ENCODE peak calls at places on chromosomes 16 and 17, in seven cellular contexts. P is GM20000; Q is stimulated activated CD4-positive, alpha-beta T cell treated with anti-CD3 and anti-CD28 coated beads, Interleukin-1b, Interleukin-23, amount 100 ng/mL, for 1 hour; L is colonic mucosa; X is activated CD4-positive, CD25-positive, alpha-beta regulatory T cell treated with anti-CD3 and anti-CD28 coated beads, Interleukin-2, amount 50 U/mL, for 16 hours; A is stimulated activated CD8-positive, alpha-beta memory T cell treated with anti-CD3 and anti-CD28 coated beads, Interleukin-7, amount 100 ng/mL, for 1 hour; B is H7. T is an unnamed sample.

GRCh38 chr17:76546556-76547182 is 6.8 kb downstream of the PRCD start:
- DNase-seq in P (no peak), Q (no peak), L (no peak), X (no peak), A (no peak), B (peak; percentile 47), T (no peak)

GRCh38 chr16:73231969-73232554 is 184.1 kb upstream of the ZFHX3 start:
- DNase-seq in P (no peak), Q (no peak), L (no peak), X (no peak), A (no peak), B (no peak), T (no peak)

GRCh38 chr16:10599626-10600025 is 19.2 kb upstream of the EMP2 start:
- DNase-seq in P (peak; percentile 47), Q (no peak), L (no peak), X (no peak), A (no peak), B (no peak), T (peak; percentile 48)

GRCh38 chr17:63960006-63960405 is 12.7 kb downstream of the SCN4A start:
- DNase-seq in P (no peak), Q (no peak), L (no peak), X (no peak), A (no peak), B (no peak), T (no peak)

GRCh38 chr16:30409125-30410060 is 2.0 kb downstream of the ZNF771 start:
- DNase-seq in P (peak; percentile 93), Q (peak; percentile 87), L (peak; percentile 98), X (peak; percentile 87), A (peak; percentile 87), B (peak; percentile 94), T (peak; percentile 88)

GRCh38 chr17:48954300-48954755 is 9.7 kb upstream of the SNF8 start:
- DNase-seq in P (no peak), Q (no peak), L (peak; percentile 42), X (no peak), A (no peak), B (peak; percentile 74), T (no peak)

GRCh38 chr17:64686705-64687104 is 24.6 kb upstream of the SMURF2 start:
- DNase-seq in P (no peak), Q (no peak), L (peak; percentile 37), X (no peak), A (no peak), B (no peak), T (no peak)

GRCh38 chr17:37231882-37232281 is 143.9 kb upstream of the C17orf78 start:
- DNase-seq in P (no peak), Q (no peak), L (no peak), X (no peak), A (no peak), B (no peak), T (no peak)

GRCh38 chr17:7281074-7281952 is at the start of gene SLC2A4:
- DNase-seq in P (peak; percentile 96), Q (peak; percentile 58), L (peak; percentile 98), X (peak; percentile 46), A (peak; percentile 52), B (peak; percentile 100), T (peak; percentile 95)

GRCh38 chr16:1245452-1246005 is 5.0 kb downstream of the TPSAB1 start:
- DNase-seq in P (no peak), Q (no peak), L (no peak), X (no peak), A (no peak), B (peak; percentile 51), T (no peak)

GRCh38 chr17:75232786-75233185 is 27.3 kb downstream of the NUP85 start:
- DNase-seq in P (no peak), Q (no peak), L (no peak), X (no peak), A (no peak), B (no peak), T (no peak)

GRCh38 chr17:32755045-32755805 is 121.7 kb downstream of the MYO1D start:
- DNase-seq in P (peak; percentile 37), Q (no peak), L (no peak), X (no peak), A (no peak), B (peak; percentile 9), T (peak; percentile 57)

GRCh38 chr17:57340160-57340981 is 84.0 kb downstream of the MSI2 start:
- DNase-seq in P (no peak), Q (no peak), L (no peak), X (no peak), A (no peak), B (no peak), T (no peak)

GRCh38 chr17:79812969-79813825 is 16.3 kb upstream of the CBX8 start:
- DNase-seq in P (no peak), Q (no peak), L (no peak), X (no peak), A (no peak), B (peak; percentile 86), T (no peak)

GRCh38 chr16:87207965-87208364 is 109.2 kb downstream of the C16orf95 start:
- DNase-seq in P (no peak), Q (no peak), L (no peak), X (no peak), A (no peak), B (no peak), T (no peak)

GRCh38 chr17:56148333-56148732 is 4.9 kb upstream of the ANKFN1 start:
- DNase-seq in P (no peak), Q (no peak), L (no peak), X (no peak), A (no peak), B (no peak), T (no peak)

GRCh38 chr17:7882068-7882467 is 6.5 kb upstream of the CHD3 start:
- DNase-seq in P (no peak), Q (no peak), L (no peak), X (no peak), A (no peak), B (no peak), T (no peak)

GRCh38 chr17:1267471-1267947 is 2.7 kb upstream of the BHLHA9 start:
- DNase-seq in P (no peak), Q (no peak), L (peak; percentile 29), X (no peak), A (no peak), B (peak; percentile 49), T (no peak)

GRCh38 chr17:65936013-65936412 is 255.9 kb downstream of the CEP112 start:
- DNase-seq in P (no peak), Q (no peak), L (no peak), X (no peak), A (no peak), B (no peak), T (no peak)

GRCh38 chr16:89103156-89103555 is 9.5 kb downstream of the ACSF3 start:
- DNase-seq in P (no peak), Q (no peak), L (peak; percentile 87), X (no peak), A (no peak), B (no peak), T (no peak)

GRCh38 chr17:43212641-43213490 is 1.2 kb downstream of the TMEM106A start:
- DNase-seq in P (peak; percentile 39), Q (no peak), L (peak; percentile 40), X (no peak), A (no peak), B (no peak), T (no peak)

GRCh38 chr17:64505320-64506200 is 529 bp downstream of the DDX5 start:
- DNase-seq in P (peak; percentile 83), Q (peak; percentile 64), L (peak; percentile 92), X (peak; percentile 76), A (peak; percentile 71), B (peak; percentile 80), T (peak; percentile 79)

GRCh38 chr16:27446721-27447120 is 44.7 kb downstream of the IL21R start:
- DNase-seq in P (no peak), Q (peak; percentile 60), L (no peak), X (peak; percentile 58), A (peak; percentile 71), B (no peak), T (peak; percentile 46)

GRCh38 chr17:58264407-58265103 is 16.2 kb downstream of the MPO start:
- DNase-seq in P (no peak), Q (no peak), L (peak; percentile 1), X (no peak), A (no peak), B (no peak), T (no peak)

GRCh38 chr17:65733314-65733713 is 171.9 kb upstream of the AXIN2 start:
- DNase-seq in P (no peak), Q (no peak), L (no peak), X (no peak), A (no peak), B (no peak), T (no peak)

T was measured in germinal center.